ENCODE peak calls at places on chromosome 1, in eight cellular contexts. One of them, this sample, is unnamed.

GRCh38 chr1:245463392-245464165 is 308.8 kb downstream of the KIF26B start:
- DNase-seq in A549: no peak
- DNase-seq in KBM-7: no peak
- DNase-seq in adipocyte: no peak
- DNase-seq in ascending aorta: no peak
- DNase-seq in HFFc6: no peak
- DNase-seq in activated naive CD8-positive, alpha-beta T cell treated with anti-CD3 and anti-CD28 coated beads, Interleukin-2, amount 10 ng/mL, durations not matched to agents 7 days and 5 days: no peak
- DNase-seq in CD4-positive, CD25-positive, alpha-beta regulatory T cell: no peak
- DNase-seq in this sample: no peak

GRCh38 chr1:153534933-153535663 is 693 bp downstream of the S100A6 start:
- DNase-seq in A549: peak; percentile 74
- DNase-seq in KBM-7: no peak
- DNase-seq in adipocyte: peak; percentile 63
- DNase-seq in ascending aorta: peak; percentile 88
- DNase-seq in HFFc6: peak; percentile 55
- DNase-seq in activated naive CD8-positive, alpha-beta T cell treated with anti-CD3 and anti-CD28 coated beads, Interleukin-2, amount 10 ng/mL, durations not matched to agents 7 days and 5 days: peak; percentile 58
- DNase-seq in CD4-positive, CD25-positive, alpha-beta regulatory T cell: no peak
- DNase-seq in this sample: peak; percentile 34

GRCh38 chr1:165671531-165671930 is 26.8 kb downstream of the ALDH9A1 start:
- DNase-seq in A549: no peak
- DNase-seq in KBM-7: no peak
- DNase-seq in adipocyte: peak; percentile 59
- DNase-seq in ascending aorta: no peak
- DNase-seq in HFFc6: no peak
- DNase-seq in activated naive CD8-positive, alpha-beta T cell treated with anti-CD3 and anti-CD28 coated beads, Interleukin-2, amount 10 ng/mL, durations not matched to agents 7 days and 5 days: no peak
- DNase-seq in CD4-positive, CD25-positive, alpha-beta regulatory T cell: no peak
- DNase-seq in this sample: no peak

GRCh38 chr1:12600880-12601633 is 17.0 kb downstream of the DHRS3 start:
- DNase-seq in A549: peak; percentile 75
- DNase-seq in KBM-7: peak; percentile 55
- DNase-seq in adipocyte: no peak
- DNase-seq in ascending aorta: no peak
- DNase-seq in HFFc6: no peak
- DNase-seq in activated naive CD8-positive, alpha-beta T cell treated with anti-CD3 and anti-CD28 coated beads, Interleukin-2, amount 10 ng/mL, durations not matched to agents 7 days and 5 days: peak; percentile 67
- DNase-seq in CD4-positive, CD25-positive, alpha-beta regulatory T cell: peak; percentile 25
- DNase-seq in this sample: no peak

GRCh38 chr1:162734047-162734446 is 56.5 kb upstream of the HSD17B7 start:
- DNase-seq in A549: no peak
- DNase-seq in KBM-7: no peak
- DNase-seq in adipocyte: no peak
- DNase-seq in ascending aorta: no peak
- DNase-seq in HFFc6: no peak
- DNase-seq in activated naive CD8-positive, alpha-beta T cell treated with anti-CD3 and anti-CD28 coated beads, Interleukin-2, amount 10 ng/mL, durations not matched to agents 7 days and 5 days: no peak
- DNase-seq in CD4-positive, CD25-positive, alpha-beta regulatory T cell: no peak
- DNase-seq in this sample: no peak

GRCh38 chr1:232831895-232832294 is 26.7 kb downstream of the MAP10 start:
- DNase-seq in A549: no peak
- DNase-seq in KBM-7: no peak
- DNase-seq in adipocyte: no peak
- DNase-seq in ascending aorta: no peak
- DNase-seq in HFFc6: no peak
- DNase-seq in activated naive CD8-positive, alpha-beta T cell treated with anti-CD3 and anti-CD28 coated beads, Interleukin-2, amount 10 ng/mL, durations not matched to agents 7 days and 5 days: no peak
- DNase-seq in CD4-positive, CD25-positive, alpha-beta regulatory T cell: no peak
- DNase-seq in this sample: no peak

GRCh38 chr1:54567961-54568360 is 19.9 kb downstream of the ACOT11 start:
- DNase-seq in A549: no peak
- DNase-seq in KBM-7: peak; percentile 87
- DNase-seq in adipocyte: peak; percentile 51
- DNase-seq in ascending aorta: no peak
- DNase-seq in HFFc6: no peak
- DNase-seq in activated naive CD8-positive, alpha-beta T cell treated with anti-CD3 and anti-CD28 coated beads, Interleukin-2, amount 10 ng/mL, durations not matched to agents 7 days and 5 days: no peak
- DNase-seq in CD4-positive, CD25-positive, alpha-beta regulatory T cell: no peak
- DNase-seq in this sample: no peak

GRCh38 chr1:65084068-65084467 is 63.9 kb upstream of the AK4 start:
- DNase-seq in A549: no peak
- DNase-seq in KBM-7: peak; percentile 67
- DNase-seq in adipocyte: no peak
- DNase-seq in ascending aorta: no peak
- DNase-seq in HFFc6: no peak
- DNase-seq in activated naive CD8-positive, alpha-beta T cell treated with anti-CD3 and anti-CD28 coated beads, Interleukin-2, amount 10 ng/mL, durations not matched to agents 7 days and 5 days: no peak
- DNase-seq in CD4-positive, CD25-positive, alpha-beta regulatory T cell: no peak
- DNase-seq in this sample: no peak

GRCh38 chr1:160139840-160140239 is 11.6 kb upstream of the ATP1A4 start:
- DNase-seq in A549: no peak
- DNase-seq in KBM-7: no peak
- DNase-seq in adipocyte: no peak
- DNase-seq in ascending aorta: no peak
- DNase-seq in HFFc6: no peak
- DNase-seq in activated naive CD8-positive, alpha-beta T cell treated with anti-CD3 and anti-CD28 coated beads, Interleukin-2, amount 10 ng/mL, durations not matched to agents 7 days and 5 days: no peak
- DNase-seq in CD4-positive, CD25-positive, alpha-beta regulatory T cell: no peak
- DNase-seq in this sample: no peak

GRCh38 chr1:26862781-26863676 is at the start of gene SFN:
- DNase-seq in A549: peak; percentile 95
- DNase-seq in KBM-7: peak; percentile 50
- DNase-seq in adipocyte: no peak
- DNase-seq in ascending aorta: no peak
- DNase-seq in HFFc6: no peak
- DNase-seq in activated naive CD8-positive, alpha-beta T cell treated with anti-CD3 and anti-CD28 coated beads, Interleukin-2, amount 10 ng/mL, durations not matched to agents 7 days and 5 days: peak; percentile 61
- DNase-seq in CD4-positive, CD25-positive, alpha-beta regulatory T cell: peak; percentile 16
- DNase-seq in this sample: peak; percentile 75

GRCh38 chr1:218823291-218823900 is 350.3 kb upstream of the LYPLAL1 start:
- DNase-seq in A549: peak; percentile 65
- DNase-seq in KBM-7: no peak
- DNase-seq in adipocyte: peak; percentile 92
- DNase-seq in ascending aorta: no peak
- DNase-seq in HFFc6: peak; percentile 95
- DNase-seq in activated naive CD8-positive, alpha-beta T cell treated with anti-CD3 and anti-CD28 coated beads, Interleukin-2, amount 10 ng/mL, durations not matched to agents 7 days and 5 days: no peak
- DNase-seq in CD4-positive, CD25-positive, alpha-beta regulatory T cell: no peak
- DNase-seq in this sample: peak; percentile 100

GRCh38 chr1:207603777-207604176 is 41.2 kb upstream of the CR1L start:
- DNase-seq in A549: peak; percentile 17
- DNase-seq in KBM-7: no peak
- DNase-seq in adipocyte: no peak
- DNase-seq in ascending aorta: no peak
- DNase-seq in HFFc6: peak; percentile 28
- DNase-seq in activated naive CD8-positive, alpha-beta T cell treated with anti-CD3 and anti-CD28 coated beads, Interleukin-2, amount 10 ng/mL, durations not matched to agents 7 days and 5 days: no peak
- DNase-seq in CD4-positive, CD25-positive, alpha-beta regulatory T cell: no peak
- DNase-seq in this sample: no peak

GRCh38 chr1:245111073-245111472 is 43.7 kb upstream of the KIF26B start:
- DNase-seq in A549: no peak
- DNase-seq in KBM-7: no peak
- DNase-seq in adipocyte: no peak
- DNase-seq in ascending aorta: no peak
- DNase-seq in HFFc6: no peak
- DNase-seq in activated naive CD8-positive, alpha-beta T cell treated with anti-CD3 and anti-CD28 coated beads, Interleukin-2, amount 10 ng/mL, durations not matched to agents 7 days and 5 days: no peak
- DNase-seq in CD4-positive, CD25-positive, alpha-beta regulatory T cell: no peak
- DNase-seq in this sample: no peak

GRCh38 chr1:101314244-101314643 is 77.4 kb downstream of the S1PR1 start:
- DNase-seq in A549: no peak
- DNase-seq in KBM-7: no peak
- DNase-seq in adipocyte: peak; percentile 24
- DNase-seq in ascending aorta: no peak
- DNase-seq in HFFc6: peak; percentile 38
- DNase-seq in activated naive CD8-positive, alpha-beta T cell treated with anti-CD3 and anti-CD28 coated beads, Interleukin-2, amount 10 ng/mL, durations not matched to agents 7 days and 5 days: no peak
- DNase-seq in CD4-positive, CD25-positive, alpha-beta regulatory T cell: no peak
- DNase-seq in this sample: peak; percentile 87

This sample was measured in RCC 7860.